ENCODE peak calls at places on chromosomes 5 and 9, in nine cellular contexts. U is Peyer's patch, Y is GM12865, V is spleen, G is GM10248, B is heart right ventricle, E is AG04450, M is endothelial cell, Z is type B pancreatic cell. I is an unnamed sample.

GRCh38 chr9:137647096-137647709 is 28.4 kb downstream of the EHMT1 start:
- DNase-seq in Y (no peak), M (no peak), Z (no peak), E (no peak), U (no peak), B (no peak), V (peak), G (no peak), I (peak)

GRCh38 chr9:20351715-20352114 is 270.6 kb downstream of the MLLT3 start:
- DNase-seq in U (no peak), G (no peak), B (no peak), V (no peak), E (no peak), Z (no peak), M (no peak), Y (no peak), I (no peak)

GRCh38 chr5:156824800-156825199 is 25.3 kb upstream of the PPP1R2B start:
- DNase-seq in U (no peak), M (peak), Z (no peak), E (peak), Y (peak), B (no peak), V (no peak), G (no peak), I (no peak)

GRCh38 chr5:38373733-38374132 is 115.4 kb downstream of the EGFLAM start:
- DNase-seq in U (no peak), M (no peak), G (no peak), E (no peak), V (no peak), B (no peak), Z (no peak), Y (no peak), I (no peak)

GRCh38 chr5:149666212-149666852 is 63.8 kb upstream of the PPARGC1B start:
- DNase-seq in E (no peak), Z (peak), Y (no peak), M (no peak), U (no peak), V (no peak), B (no peak), G (no peak), I (no peak)

GRCh38 chr5:81425569-81425968 is 31.6 kb upstream of the ACOT12 start:
- DNase-seq in Y (peak), B (no peak), V (no peak), M (no peak), G (peak), U (no peak), Z (no peak), E (no peak), I (no peak)

GRCh38 chr9:83047839-83048775 is 14.8 kb downstream of the RASEF start:
- DNase-seq in M (no peak), U (no peak), E (no peak), V (no peak), G (no peak), Y (no peak), Z (no peak), B (no peak), I (no peak)

GRCh38 chr5:141155540-141156374 is 5.9 kb downstream of the PCDHB6 start:
- DNase-seq in M (peak), Z (no peak), B (no peak), V (no peak), E (no peak), G (no peak), U (no peak), Y (no peak), I (no peak)

GRCh38 chr5:9498541-9499497 is 47.1 kb downstream of the SEMA5A start:
- DNase-seq in U (no peak), G (no peak), E (no peak), B (no peak), Y (peak), Z (no peak), V (no peak), M (peak), I (no peak)

GRCh38 chr9:123073991-123074422 is 40.5 kb downstream of the GPR21 start:
- DNase-seq in E (peak), U (no peak), M (no peak), V (no peak), Y (no peak), Z (no peak), B (no peak), G (no peak), I (no peak)

GRCh38 chr9:14423816-14424261 is 109.9 kb upstream of the NFIB start:
- DNase-seq in U (no peak), E (peak), M (no peak), G (no peak), V (no peak), Z (no peak), B (no peak), Y (no peak), I (no peak)

GRCh38 chr5:26805076-26805475 is 233.3 kb downstream of the CDH9 start:
- DNase-seq in G (no peak), Z (no peak), Y (no peak), V (no peak), M (no peak), B (no peak), U (no peak), E (no peak), I (no peak)

GRCh38 chr5:33936381-33937016 is at the start of gene RXFP3:
- DNase-seq in M (no peak), E (no peak), Y (no peak), Z (no peak), B (peak), U (no peak), G (no peak), V (no peak), I (no peak)

GRCh38 chr9:27528278-27528885 is 1.2 kb downstream of the MOB3B start:
- DNase-seq in V (peak), G (peak), B (peak), Z (peak), M (peak), U (peak), E (no peak), Y (peak), I (no peak)

GRCh38 chr5:13553896-13554295 is 390.6 kb downstream of the DNAH5 start:
- DNase-seq in M (peak), Z (peak), Y (peak), V (no peak), G (no peak), B (no peak), U (no peak), E (no peak), I (no peak)

GRCh38 chr9:90939367-90939766 is 137.7 kb downstream of the SYK start:
- DNase-seq in Y (no peak), B (no peak), M (no peak), E (no peak), Z (no peak), G (no peak), U (no peak), V (no peak), I (no peak)

GRCh38 chr9:125929846-125930245 is 182.7 kb downstream of the PBX3 start:
- DNase-seq in G (no peak), U (no peak), Y (no peak), E (no peak), Z (no peak), V (no peak), B (no peak), M (no peak), I (no peak)

GRCh38 chr5:78600656-78601452 is 47.7 kb downstream of the LHFPL2 start:
- DNase-seq in M (no peak), B (no peak), U (no peak), E (peak), G (no peak), V (no peak), Y (no peak), Z (no peak), I (no peak)

GRCh38 chr9:93290495-93291434 is 106.8 kb downstream of the WNK2 start:
- DNase-seq in Y (no peak), V (peak), B (no peak), G (peak), M (no peak), U (no peak), Z (no peak), E (no peak), I (no peak)

GRCh38 chr9:116147821-116148220 is 5.8 kb upstream of the PAPPA start:
- DNase-seq in Y (no peak), G (no peak), V (no peak), Z (no peak), U (no peak), E (no peak), B (no peak), M (no peak), I (no peak)

GRCh38 chr9:128833696-128834095 is 4.1 kb upstream of the SPOUT1 start:
- DNase-seq in G (no peak), U (no peak), Z (no peak), E (no peak), V (no peak), B (no peak), Y (no peak), M (no peak), I (no peak)

GRCh38 chr9:20512106-20512505 is 110.2 kb downstream of the MLLT3 start:
- DNase-seq in V (no peak), B (no peak), G (no peak), E (peak), Z (no peak), Y (no peak), M (no peak), U (no peak), I (no peak)

GRCh38 chr5:131394128-131394527 is 130.3 kb downstream of the CDC42SE2 start:
- DNase-seq in V (no peak), G (peak), B (no peak), Y (peak), M (no peak), U (no peak), E (no peak), Z (no peak), I (no peak)

GRCh38 chr9:136050706-136051567 is 44.2 kb downstream of the NACC2 start:
- DNase-seq in M (no peak), V (no peak), G (peak), U (peak), Y (no peak), B (no peak), E (no peak), Z (peak), I (peak)

GRCh38 chr5:150672237-150672883 is 11.3 kb downstream of the MYOZ3 start:
- DNase-seq in U (peak), V (peak), E (no peak), Z (peak), Y (no peak), G (no peak), M (peak), B (peak), I (no peak)

GRCh38 chr5:179331591-179331990 is 13.7 kb downstream of the ADAMTS2 start:
- DNase-seq in V (no peak), G (no peak), B (no peak), Z (no peak), U (no peak), Y (no peak), E (no peak), M (no peak), I (no peak)

GRCh38 chr5:151092750-151093149 is 11.9 kb upstream of the TNIP1 start:
- DNase-seq in Y (no peak), M (no peak), B (no peak), V (no peak), G (no peak), U (peak), Z (no peak), E (no peak), I (no peak)

GRCh38 chr9:10268500-10269485 is 344.0 kb downstream of the PTPRD start:
- DNase-seq in Y (peak), V (no peak), U (no peak), G (peak), E (no peak), B (no peak), Z (no peak), M (peak), I (no peak)
- TF ChIP-seq CTCF in Y (peak), V (peak), U (no peak), G (peak), E (peak), B (peak), Z (peak), M (peak), I (peak)

GRCh38 chr5:74056789-74057164 is 430.8 kb downstream of the ARHGEF28 start:
- DNase-seq in E (no peak), G (no peak), B (no peak), Z (no peak), U (no peak), Y (peak), M (no peak), V (no peak), I (no peak)
- TF ChIP-seq CTCF in E (peak), G (no peak), B (peak), Z (peak), U (peak), Y (peak), M (no peak), V (no peak), I (peak)

DNA sequence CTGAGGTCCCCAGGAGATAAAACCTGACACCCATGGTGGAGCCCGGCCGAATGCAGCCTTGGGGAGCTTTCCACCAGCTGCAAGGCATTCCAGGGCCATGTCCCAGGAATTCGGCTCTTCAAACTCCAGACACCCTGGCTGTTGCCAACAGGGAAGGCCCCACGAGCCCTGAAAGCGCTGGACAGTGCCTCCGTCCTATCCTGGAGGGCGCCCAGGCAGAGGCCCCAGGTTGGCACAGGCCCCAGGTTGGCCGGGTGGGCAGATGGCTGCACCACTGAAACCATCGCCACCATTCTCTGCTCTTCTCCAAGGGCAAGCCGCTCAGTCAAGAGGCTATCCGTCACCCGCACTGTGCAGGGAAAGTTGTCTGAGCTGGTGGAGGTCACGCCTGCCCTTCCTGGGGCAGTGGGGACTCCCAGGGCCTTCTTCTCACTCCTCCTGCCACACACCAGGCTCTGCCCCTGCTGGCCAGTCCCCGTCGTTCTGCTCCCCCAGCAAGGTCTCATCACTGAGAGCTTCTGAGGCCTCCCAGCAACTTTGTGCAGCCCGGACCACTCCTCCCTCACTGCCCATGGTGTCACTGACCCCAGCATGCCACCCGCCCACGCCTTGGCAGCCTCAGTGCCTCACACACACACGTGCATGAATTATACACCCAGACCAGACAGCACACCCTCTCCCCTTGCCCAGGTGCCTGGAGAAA is 21.2 kb downstream of the SLC6A3 start:
- DNase-seq in V (peak), M (no peak), G (no peak), E (no peak), Z (no peak), U (peak), B (no peak), Y (no peak), I (peak)
- TF ChIP-seq CTCF in V (no peak), M (no peak), G (no peak), E (no peak), Z (no peak), U (no peak), B (no peak), Y (no peak), I (no peak)

GRCh38 chr9:72874344-72874743 is 78.5 kb downstream of the ALDH1A1 start:
- DNase-seq in Z (no peak), B (no peak), Y (no peak), U (no peak), E (no peak), V (no peak), G (no peak), M (no peak), I (no peak)

GRCh38 chr9:72872718-72873117 is 80.1 kb downstream of the ALDH1A1 start:
- DNase-seq in G (no peak), E (no peak), Y (no peak), U (no peak), B (no peak), Z (no peak), V (no peak), M (no peak), I (no peak)

GRCh38 chr9:72873456-72873855 is 79.4 kb downstream of the ALDH1A1 start:
- DNase-seq in M (no peak), V (no peak), Z (no peak), Y (no peak), E (no peak), B (no peak), G (no peak), U (no peak), I (no peak)

GRCh38 chr9:72875221-72875620 is 77.6 kb downstream of the ALDH1A1 start:
- DNase-seq in U (no peak), B (no peak), V (no peak), M (no peak), E (no peak), G (no peak), Y (no peak), Z (no peak), I (no peak)

GRCh38 chr9:72871685-72872084 is 81.2 kb downstream of the ALDH1A1 start:
- DNase-seq in M (no peak), G (no peak), E (no peak), Y (peak), Z (no peak), B (no peak), V (no peak), U (no peak), I (no peak)
- TF ChIP-seq CTCF in M (peak), G (no peak), E (peak), Y (peak), Z (peak), B (peak), V (peak), U (peak), I (peak)

GRCh38 chr9:85332487-85332886 is 409.3 kb downstream of the AGTPBP1 start:
- DNase-seq in G (no peak), B (no peak), E (no peak), Y (peak), U (no peak), Z (no peak), M (peak), V (no peak), I (no peak)
- TF ChIP-seq CTCF in G (no peak), B (peak), E (no peak), Y (peak), U (no peak), Z (peak), M (peak), V (no peak), I (peak)

GRCh38 chr9:134172198-134173126 is 8.1 kb upstream of the RNU6ATAC start:
- DNase-seq in Z (no peak), V (peak), U (no peak), E (no peak), G (no peak), B (peak), M (no peak), Y (no peak), I (peak)

GRCh38 chr9:134170525-134171315 is 6.4 kb upstream of the RNU6ATAC start:
- DNase-seq in G (no peak), Z (no peak), Y (no peak), E (no peak), M (no peak), V (no peak), B (no peak), U (no peak), I (peak)

GRCh38 chr9:134169724-134170401 is 5.5 kb upstream of the RNU6ATAC start:
- DNase-seq in E (no peak), V (peak), G (no peak), Z (no peak), Y (no peak), B (no peak), U (peak), M (no peak), I (peak)

GRCh38 chr9:134173127-134174072 is 9.0 kb upstream of the RNU6ATAC start:
- DNase-seq in Y (no peak), B (no peak), U (no peak), Z (no peak), M (no peak), G (no peak), E (no peak), V (peak), I (peak)

GRCh38 chr9:134171316-134172197 is 7.2 kb upstream of the RNU6ATAC start:
- DNase-seq in Y (no peak), B (no peak), U (no peak), V (peak), G (no peak), Z (no peak), M (no peak), E (no peak), I (no peak)
- TF ChIP-seq CTCF in Y (no peak), B (no peak), U (no peak), V (no peak), G (no peak), Z (no peak), M (no peak), E (no peak), I (no peak)